ENCODE peak calls at places on chromosomes 13 and 19, in four cellular contexts. B, H, N and W are unnamed samples. For H3K36me3, the result is how much of the 10 kb centered on the place peaks cover.

GRCh38 chr13:111204438-111205177 is 89.5 kb downstream of the ARHGEF7 start:
- DNase-seq in H (peak), N (peak), B (peak), W (no peak)

GRCh38 chr19:480016-480855 is 16.1 kb upstream of the MADCAM1 start:
- DNase-seq in B (peak), H (peak), N (peak), W (peak)

GRCh38 chr19:38224014-38224862 is at the start of gene DPF1:
- DNase-seq in N (peak), B (peak), H (peak), W (peak)

GRCh38 chr19:14871619-14872230 is 14.2 kb downstream of the OR7A17 start:
- DNase-seq in N (no peak), B (no peak), H (no peak), W (no peak)

GRCh38 chr19:50402544-50403301 is 16.0 kb upstream of the SPIB start:
- DNase-seq in H (no peak), N (no peak), B (no peak), W (no peak)

GRCh38 chr19:719636-720377 is 11.1 kb downstream of the PALM start:
- DNase-seq in N (no peak), B (peak), H (no peak), W (no peak)

GRCh38 chr13:27977476-27978300 is 8.6 kb upstream of the CDX2 start:
- DNase-seq in H (no peak), B (no peak), N (no peak), W (no peak)

GRCh38 chr19:14114854-14115253 is 2.7 kb downstream of the PRKACA start:
- DNase-seq in B (peak), N (no peak), H (peak), W (peak)

GRCh38 chr13:86563308-86563707 is 764.1 kb upstream of the SLITRK6 start:
- DNase-seq in H (no peak), N (no peak), B (no peak), W (no peak)

GRCh38 chr13:27830010-27830409 is 37.7 kb downstream of the GSX1 start:
- DNase-seq in N (no peak), H (peak), B (peak), W (peak)

GRCh38 chr19:5125376-5125775 is 156.5 kb downstream of the KDM4B start:
- DNase-seq in H (no peak), B (no peak), N (no peak), W (no peak)
- H3K36me3 ChIP-seq in H (under half), B (under half), N (under half), W (under half)

DNA sequence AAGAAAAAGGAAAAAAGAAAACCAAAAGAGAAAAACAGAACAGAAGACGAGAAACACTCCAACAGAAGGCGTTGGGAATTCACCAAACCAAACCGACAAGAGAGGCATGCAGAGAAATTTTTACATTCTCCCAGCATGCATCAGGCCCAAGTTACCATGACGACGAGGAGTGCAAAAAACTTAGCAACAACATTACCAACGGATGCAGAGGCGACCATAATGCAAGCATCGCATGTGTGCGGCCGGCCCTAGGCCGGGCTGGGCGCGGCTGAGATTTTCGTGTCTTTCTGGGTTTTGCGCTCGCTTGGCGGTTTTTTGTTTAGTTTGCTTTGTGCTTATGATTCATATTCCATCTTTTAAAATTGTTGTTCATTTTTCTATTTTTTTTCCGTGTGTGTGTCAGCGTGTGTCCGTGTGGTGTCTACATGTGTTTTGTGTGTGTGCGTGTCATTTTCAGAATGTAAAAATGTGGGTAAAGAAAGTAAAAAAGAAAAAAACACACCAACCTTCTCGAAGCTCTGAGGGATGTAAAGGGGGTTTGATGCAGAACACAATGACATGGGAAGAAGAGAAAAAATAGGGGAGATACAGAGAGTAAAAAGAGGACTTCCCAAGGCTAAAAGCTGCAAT is 84.9 kb downstream of the PTPRS start:
- DNase-seq in N (no peak), B (no peak), H (no peak), W (no peak)
- H3K36me3 ChIP-seq in N (under half), B (under half), H (under half), W (under half)

GRCh38 chr13:83216521-83217245 is 665.6 kb downstream of the SLITRK1 start:
- DNase-seq in N (no peak), B (no peak), H (no peak), W (no peak)

GRCh38 chr13:83219832-83220231 is 662.4 kb downstream of the SLITRK1 start:
- DNase-seq in N (no peak), H (no peak), B (no peak), W (no peak)

GRCh38 chr13:83211301-83211700 is 671.0 kb downstream of the SLITRK1 start:
- DNase-seq in N (peak), H (no peak), B (no peak), W (no peak)

GRCh38 chr13:83215627-83216026 is 666.6 kb downstream of the SLITRK1 start:
- DNase-seq in N (peak), H (no peak), B (no peak), W (no peak)

DNA sequence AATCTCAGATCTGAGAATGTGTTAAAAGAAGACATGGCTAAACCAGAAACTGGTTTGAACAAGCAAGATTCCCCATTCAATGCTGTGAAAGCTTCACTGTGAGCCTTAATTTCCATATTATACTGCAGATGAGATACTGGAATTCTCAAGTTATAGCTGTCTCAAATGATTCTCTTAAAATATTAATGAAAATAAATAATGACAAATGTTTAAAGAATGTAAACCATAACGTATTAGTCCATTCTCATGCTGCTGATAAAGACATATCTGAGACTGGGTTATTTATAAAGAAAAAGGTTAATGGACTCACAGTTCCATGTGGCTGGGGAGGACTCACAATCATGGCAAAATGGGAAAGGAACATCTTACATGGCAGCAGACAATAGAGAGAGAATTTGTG is 667.8 kb downstream of the SLITRK1 start:
- DNase-seq in B (no peak), H (no peak), N (peak), W (no peak)
- H3K36me3 ChIP-seq in B (under half), H (under half), N (under half), W (under half)

DNA sequence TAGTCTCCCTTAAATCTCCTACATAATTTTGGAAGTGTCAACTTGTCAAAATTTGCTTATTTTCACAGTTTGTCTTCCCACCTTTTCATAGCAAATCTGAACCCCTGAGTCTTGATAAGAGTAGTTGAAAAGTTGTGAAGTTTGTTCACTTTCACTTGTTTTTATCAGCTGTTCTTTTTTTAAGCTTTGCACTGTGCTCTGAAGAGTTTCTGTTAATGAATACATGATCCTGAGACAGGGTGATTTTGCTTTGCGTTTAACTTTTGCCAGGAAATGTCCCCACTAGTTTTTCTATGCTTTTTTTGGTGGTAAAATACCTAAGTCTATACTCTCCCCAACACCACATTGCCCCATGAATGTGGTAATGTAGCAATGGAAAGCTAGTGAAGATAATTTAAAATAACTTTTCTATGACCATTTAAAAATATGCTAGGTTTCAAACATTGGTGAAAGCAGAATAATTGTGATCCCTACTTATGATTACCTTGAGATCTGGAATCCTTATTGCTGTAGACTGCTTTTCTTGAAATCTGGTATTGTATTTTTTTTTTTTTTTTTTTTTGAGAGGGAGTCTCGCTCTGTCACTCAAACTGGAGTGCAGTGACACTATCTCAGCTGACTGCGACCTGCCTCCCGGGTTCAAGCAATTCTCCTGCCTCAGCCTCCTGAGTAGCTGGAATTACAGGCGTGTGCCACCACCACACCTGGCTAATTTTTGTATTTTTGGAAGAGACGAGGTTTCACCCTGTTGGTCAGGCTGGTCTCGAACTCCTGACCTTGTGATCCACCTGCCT is 5.4 kb downstream of the NUP58 start:
- DNase-seq in H (no peak), N (no peak), B (no peak), W (no peak)
- H3K36me3 ChIP-seq in H (under half), N (under half), B (half or more), W (under half)

GRCh38 chr19:10618846-10619245 is 6.5 kb upstream of the SLC44A2 start:
- DNase-seq in H (no peak), B (no peak), N (no peak), W (no peak)
- H3K36me3 ChIP-seq in H (under half), B (under half), N (under half), W (under half)

GRCh38 chr19:35241417-35241816 is 7.4 kb upstream of the LSR start:
- DNase-seq in B (no peak), N (no peak), H (no peak), W (no peak)
- H3K36me3 ChIP-seq in B (under half), N (under half), H (under half), W (under half)

DNA sequence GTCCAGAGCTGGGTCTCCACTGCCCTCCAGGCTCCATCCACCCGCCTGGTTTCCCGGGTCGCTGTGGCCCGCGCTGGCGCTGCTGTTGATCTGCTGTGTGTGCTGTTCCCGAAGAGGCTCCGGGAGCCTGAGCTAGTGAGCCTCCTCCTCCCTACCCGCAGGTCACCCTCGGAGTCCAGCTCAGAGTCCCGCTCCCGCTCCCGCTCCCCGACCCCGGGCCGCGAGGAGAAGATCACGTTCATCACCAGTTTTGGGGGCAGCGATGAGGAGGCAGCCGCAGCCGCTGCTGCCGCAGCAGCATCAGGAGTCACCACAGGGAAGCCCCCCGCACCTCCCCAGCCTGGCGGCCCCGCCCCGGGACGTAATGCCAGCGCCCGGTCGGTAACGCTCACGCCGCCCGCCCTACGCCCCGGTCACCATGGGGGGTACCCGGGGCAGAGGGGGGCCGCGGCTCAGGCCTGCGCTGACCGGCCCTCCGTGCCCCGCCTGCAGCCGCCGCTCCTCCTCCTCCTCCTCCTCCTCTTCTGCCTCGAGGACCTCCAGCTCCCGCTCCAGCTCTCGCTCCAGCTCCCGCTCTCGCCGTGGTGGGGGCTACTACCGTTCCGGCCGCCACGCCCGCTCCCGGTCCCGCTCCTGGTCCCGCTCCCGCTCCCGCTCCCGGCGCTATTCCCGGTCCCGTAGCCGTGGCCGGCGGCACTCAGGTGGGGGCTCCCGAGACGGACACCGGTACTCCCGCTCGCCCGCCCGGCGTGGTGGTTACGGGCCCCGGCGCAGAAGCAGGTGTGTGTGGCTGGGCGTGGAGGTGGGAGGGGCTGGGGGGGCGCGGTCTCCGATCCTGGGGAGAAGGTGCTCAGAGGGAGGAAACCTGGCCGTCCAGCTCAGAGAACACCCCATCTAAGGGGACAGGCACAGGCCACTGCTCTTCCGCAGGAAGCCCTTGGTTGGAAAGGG is 12.2 kb downstream of the ZNF296 start:
- DNase-seq in N (no peak), B (no peak), H (no peak), W (no peak)
- H3K36me3 ChIP-seq in N (half or more), B (half or more), H (under half), W (under half)

GRCh38 chr13:24301434-24301833 is 7.9 kb upstream of the C1QTNF9 start:
- DNase-seq in N (no peak), B (no peak), H (no peak), W (no peak)
- H3K36me3 ChIP-seq in N (under half), B (under half), H (under half), W (half or more)

DNA sequence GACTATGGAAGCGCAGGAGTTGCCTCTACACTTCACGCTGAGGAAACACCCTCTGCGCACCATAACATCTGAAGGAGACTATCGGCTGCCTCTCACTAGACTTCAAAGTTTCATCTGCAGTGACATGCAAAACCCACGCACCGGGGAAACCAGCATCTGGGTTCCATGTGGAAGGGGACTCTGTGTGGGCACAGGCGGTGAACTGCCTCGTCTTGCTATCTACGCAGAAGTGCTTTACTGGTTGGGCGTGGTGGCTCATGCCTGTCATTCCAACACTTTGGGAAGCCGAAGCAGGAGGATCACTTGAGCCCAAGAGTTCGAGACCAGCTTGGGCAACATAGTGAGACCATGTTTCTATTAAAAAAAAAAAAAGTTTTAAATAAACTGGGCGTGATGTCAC is 116.4 kb downstream of the STK24 start:
- DNase-seq in H (no peak), B (no peak), N (no peak), W (no peak)
- H3K36me3 ChIP-seq in H (under half), B (half or more), N (half or more), W (under half)